ENCODE peak calls at places on chromosomes 2 and 18, in nine cellular contexts. U, Z, N, E, J, T, A, W and Y are unnamed samples.

GRCh38 chr2:218438601-218439000 is 19.7 kb downstream of the VIL1 start:
- DNase-seq in U (no peak), Z (no peak), N (no peak), E (no peak), J (no peak), T (no peak), A (peak; percentile 5), W (peak; percentile 13), Y (peak; percentile 68)

GRCh38 chr2:72963423-72964145 is 46.3 kb downstream of the EMX1 start:
- DNase-seq in U (no peak), Z (peak; percentile 43), N (no peak), E (no peak), J (no peak), T (peak; percentile 91), A (no peak), W (peak; percentile 39), Y (peak; percentile 23)

GRCh38 chr2:33704352-33704751 is 105.3 kb upstream of the FAM98A start:
- DNase-seq in U (no peak), Z (peak; percentile 41), N (no peak), E (no peak), J (no peak), T (no peak), A (no peak), W (no peak), Y (no peak)

GRCh38 chr18:60649816-60650215 is 277.2 kb upstream of the MC4R start:
- DNase-seq in U (no peak), Z (no peak), N (no peak), E (no peak), J (no peak), T (no peak), A (no peak), W (no peak), Y (no peak)

GRCh38 chr2:157628532-157629415 is at the start of gene ACVR1C:
- DNase-seq in U (peak; percentile 91), Z (peak; percentile 83), N (peak; percentile 82), E (peak; percentile 14), J (no peak), T (peak; percentile 96), A (peak; percentile 17), W (peak; percentile 53), Y (peak; percentile 89)

GRCh38 chr2:210086292-210086691 is 83.9 kb downstream of the RPE start:
- DNase-seq in U (no peak), Z (peak; percentile 19), N (peak; percentile 26), E (peak; percentile 8), J (no peak), T (no peak), A (peak; percentile 46), W (peak; percentile 31), Y (no peak)

GRCh38 chr18:24633121-24633520 is 172.7 kb downstream of the HRH4 start:
- DNase-seq in U (no peak), Z (peak; percentile 5), N (no peak), E (no peak), J (peak; percentile 23), T (no peak), A (no peak), W (no peak), Y (no peak)

GRCh38 chr2:3035385-3036050 is 342.1 kb downstream of the EIPR1 start:
- DNase-seq in U (no peak), Z (no peak), N (no peak), E (no peak), J (no peak), T (no peak), A (no peak), W (no peak), Y (no peak)

GRCh38 chr2:174681099-174681982 is 82.9 kb downstream of the CHRNA1 start:
- DNase-seq in U (no peak), Z (peak; percentile 59), N (no peak), E (no peak), J (no peak), T (no peak), A (peak; percentile 70), W (peak; percentile 58), Y (peak; percentile 59)

GRCh38 chr2:134778372-134778771 is 59.6 kb upstream of the TMEM163 start:
- DNase-seq in U (no peak), Z (no peak), N (peak; percentile 19), E (no peak), J (no peak), T (peak; percentile 59), A (no peak), W (no peak), Y (no peak)

GRCh38 chr2:9473985-9474360 is 378 bp upstream of the IAH1 start:
- DNase-seq in U (peak; percentile 67), Z (peak; percentile 46), N (no peak), E (no peak), J (no peak), T (no peak), A (peak; percentile 32), W (peak; percentile 52), Y (peak; percentile 47)

GRCh38 chr2:48412409-48413259 is 117.3 kb upstream of the STON1 start:
- DNase-seq in U (no peak), Z (no peak), N (no peak), E (no peak), J (no peak), T (no peak), A (peak; percentile 66), W (peak; percentile 47), Y (no peak)

GRCh38 chr18:5879479-5879882 is 15.8 kb downstream of the TMEM200C start:
- DNase-seq in U (no peak), Z (peak; percentile 59), N (peak; percentile 20), E (peak; percentile 22), J (peak; percentile 4), T (no peak), A (peak; percentile 64), W (peak; percentile 60), Y (peak; percentile 31)

GRCh38 chr2:118936936-118937335 is 5.1 kb upstream of the MARCO start:
- DNase-seq in U (no peak), Z (no peak), N (no peak), E (no peak), J (no peak), T (no peak), A (no peak), W (no peak), Y (no peak)

GRCh38 chr2:201093573-201093972 is 21.8 kb downstream of the NDUFB3 start:
- DNase-seq in U (no peak), Z (no peak), N (no peak), E (no peak), J (no peak), T (no peak), A (no peak), W (peak; percentile 54), Y (no peak)

GRCh38 chr2:241958818-241959545 is 89.5 kb downstream of the RTP5 start:
- DNase-seq in U (no peak), Z (no peak), N (no peak), E (no peak), J (no peak), T (no peak), A (no peak), W (no peak), Y (no peak)

GRCh38 chr2:241110607-241111442 is 8.7 kb upstream of the MTERF4 start:
- DNase-seq in U (no peak), Z (no peak), N (no peak), E (no peak), J (no peak), T (no peak), A (no peak), W (no peak), Y (no peak)

GRCh38 chr2:142716463-142717242 is 160.8 kb upstream of the KYNU start:
- DNase-seq in U (no peak), Z (peak; percentile 75), N (no peak), E (peak; percentile 71), J (no peak), T (peak; percentile 41), A (peak; percentile 61), W (peak; percentile 35), Y (no peak)

GRCh38 chr2:174117951-174118930 is 130.1 kb downstream of the OLA1 start:
- DNase-seq in U (no peak), Z (peak; percentile 48), N (no peak), E (peak; percentile 54), J (peak; percentile 72), T (peak; percentile 34), A (peak; percentile 65), W (peak; percentile 53), Y (no peak)

GRCh38 chr2:143778981-143779380 is 649.8 kb downstream of the ARHGAP15 start:
- DNase-seq in U (no peak), Z (peak; percentile 91), N (no peak), E (peak; percentile 10), J (no peak), T (peak; percentile 44), A (no peak), W (no peak), Y (no peak)

GRCh38 chr2:113103958-113104627 is 23.3 kb upstream of the IL1RN start:
- DNase-seq in U (no peak), Z (no peak), N (no peak), E (no peak), J (no peak), T (no peak), A (peak; percentile 32), W (peak; percentile 10), Y (no peak)

GRCh38 chr2:56357655-56358295 is 174.0 kb downstream of the CCDC85A start:
- DNase-seq in U (no peak), Z (no peak), N (no peak), E (no peak), J (no peak), T (no peak), A (no peak), W (no peak), Y (no peak)

GRCh38 chr18:57781128-57781463 is 22.0 kb downstream of the ATP8B1 start:
- DNase-seq in U (no peak), Z (no peak), N (no peak), E (no peak), J (no peak), T (no peak), A (no peak), W (no peak), Y (no peak)

GRCh38 chr2:144162652-144163051 is 357.3 kb downstream of the ZEB2 start:
- DNase-seq in U (peak; percentile 32), Z (no peak), N (peak; percentile 58), E (no peak), J (no peak), T (peak; percentile 53), A (no peak), W (no peak), Y (peak; percentile 32)

GRCh38 chr18:13235981-13236380 is 17.4 kb downstream of the LDLRAD4 start:
- DNase-seq in U (no peak), Z (peak; percentile 51), N (no peak), E (no peak), J (no peak), T (no peak), A (no peak), W (no peak), Y (peak; percentile 50)